ENCODE peak calls at places on chromosomes 5 and 9, in five cellular contexts. One of them, this sample, is unnamed.

GRCh38 chr9:92970467-92970923 is 23.2 kb downstream of the FGD3 start:
- DNase-seq in activated CD8-positive, alpha-beta memory T cell treated with anti-CD3 and anti-CD28 coated beads, Interleukin-2, amount 50 U/mL, for 48 hours: peak; percentile 48
- DNase-seq in omental fat pad: no peak
- DNase-seq in NCI-H2171: no peak
- DNase-seq in progenitor cell of endocrine pancreas: no peak
- DNase-seq in this sample: peak; percentile 13

GRCh38 chr9:370081-370480 is 155.4 kb downstream of the DOCK8 start:
- DNase-seq in activated CD8-positive, alpha-beta memory T cell treated with anti-CD3 and anti-CD28 coated beads, Interleukin-2, amount 50 U/mL, for 48 hours: no peak
- DNase-seq in omental fat pad: no peak
- DNase-seq in NCI-H2171: no peak
- DNase-seq in progenitor cell of endocrine pancreas: no peak
- DNase-seq in this sample: no peak

GRCh38 chr9:116998305-116998704 is 311.2 kb downstream of the TRIM32 start:
- DNase-seq in activated CD8-positive, alpha-beta memory T cell treated with anti-CD3 and anti-CD28 coated beads, Interleukin-2, amount 50 U/mL, for 48 hours: no peak
- DNase-seq in omental fat pad: no peak
- DNase-seq in NCI-H2171: no peak
- DNase-seq in progenitor cell of endocrine pancreas: peak; percentile 23
- DNase-seq in this sample: no peak

GRCh38 chr9:135156525-135157510 is 69.3 kb downstream of the OLFM1 start:
- DNase-seq in activated CD8-positive, alpha-beta memory T cell treated with anti-CD3 and anti-CD28 coated beads, Interleukin-2, amount 50 U/mL, for 48 hours: peak; percentile 72
- DNase-seq in omental fat pad: no peak
- DNase-seq in NCI-H2171: no peak
- DNase-seq in progenitor cell of endocrine pancreas: peak; percentile 85
- DNase-seq in this sample: peak; percentile 50

GRCh38 chr5:173704615-173705511 is 88.4 kb upstream of the BOD1 start:
- DNase-seq in activated CD8-positive, alpha-beta memory T cell treated with anti-CD3 and anti-CD28 coated beads, Interleukin-2, amount 50 U/mL, for 48 hours: no peak
- DNase-seq in omental fat pad: no peak
- DNase-seq in NCI-H2171: no peak
- DNase-seq in progenitor cell of endocrine pancreas: no peak
- DNase-seq in this sample: no peak

GRCh38 chr5:132444841-132445639 is 45.5 kb downstream of the IRF1 start:
- DNase-seq in activated CD8-positive, alpha-beta memory T cell treated with anti-CD3 and anti-CD28 coated beads, Interleukin-2, amount 50 U/mL, for 48 hours: peak; percentile 26
- DNase-seq in omental fat pad: no peak
- DNase-seq in NCI-H2171: no peak
- DNase-seq in progenitor cell of endocrine pancreas: no peak
- DNase-seq in this sample: no peak

GRCh38 chr9:127878001-127878651 is 651 bp upstream of the AK1 start:
- DNase-seq in activated CD8-positive, alpha-beta memory T cell treated with anti-CD3 and anti-CD28 coated beads, Interleukin-2, amount 50 U/mL, for 48 hours: no peak
- DNase-seq in omental fat pad: no peak
- DNase-seq in NCI-H2171: no peak
- DNase-seq in progenitor cell of endocrine pancreas: no peak
- DNase-seq in this sample: no peak

GRCh38 chr9:3467593-3468219 is 58.1 kb downstream of the RFX3 start:
- DNase-seq in activated CD8-positive, alpha-beta memory T cell treated with anti-CD3 and anti-CD28 coated beads, Interleukin-2, amount 50 U/mL, for 48 hours: peak; percentile 54
- DNase-seq in omental fat pad: no peak
- DNase-seq in NCI-H2171: peak; percentile 34
- DNase-seq in progenitor cell of endocrine pancreas: no peak
- DNase-seq in this sample: peak; percentile 62

GRCh38 chr5:78809444-78809843 is 160.9 kb upstream of the LHFPL2 start:
- DNase-seq in activated CD8-positive, alpha-beta memory T cell treated with anti-CD3 and anti-CD28 coated beads, Interleukin-2, amount 50 U/mL, for 48 hours: no peak
- DNase-seq in omental fat pad: no peak
- DNase-seq in NCI-H2171: no peak
- DNase-seq in progenitor cell of endocrine pancreas: no peak
- DNase-seq in this sample: no peak

GRCh38 chr9:85925493-85925892 is 15.5 kb upstream of the NAA35 start:
- DNase-seq in activated CD8-positive, alpha-beta memory T cell treated with anti-CD3 and anti-CD28 coated beads, Interleukin-2, amount 50 U/mL, for 48 hours: no peak
- DNase-seq in omental fat pad: no peak
- DNase-seq in NCI-H2171: no peak
- DNase-seq in progenitor cell of endocrine pancreas: no peak
- DNase-seq in this sample: no peak

GRCh38 chr5:157506066-157506590 is 46.1 kb downstream of the NIPAL4 start:
- DNase-seq in activated CD8-positive, alpha-beta memory T cell treated with anti-CD3 and anti-CD28 coated beads, Interleukin-2, amount 50 U/mL, for 48 hours: no peak
- DNase-seq in omental fat pad: no peak
- DNase-seq in NCI-H2171: no peak
- DNase-seq in progenitor cell of endocrine pancreas: no peak
- DNase-seq in this sample: no peak

GRCh38 chr9:116550728-116551436 is 136.2 kb upstream of the TRIM32 start:
- DNase-seq in activated CD8-positive, alpha-beta memory T cell treated with anti-CD3 and anti-CD28 coated beads, Interleukin-2, amount 50 U/mL, for 48 hours: no peak
- DNase-seq in omental fat pad: no peak
- DNase-seq in NCI-H2171: no peak
- DNase-seq in progenitor cell of endocrine pancreas: no peak
- DNase-seq in this sample: no peak

GRCh38 chr5:91329273-91329672 is 53.8 kb downstream of the ARRDC3 start:
- DNase-seq in activated CD8-positive, alpha-beta memory T cell treated with anti-CD3 and anti-CD28 coated beads, Interleukin-2, amount 50 U/mL, for 48 hours: no peak
- DNase-seq in omental fat pad: no peak
- DNase-seq in NCI-H2171: no peak
- DNase-seq in progenitor cell of endocrine pancreas: no peak
- DNase-seq in this sample: no peak

GRCh38 chr5:128896675-128897074 is 68.6 kb upstream of the SLC27A6 start:
- DNase-seq in activated CD8-positive, alpha-beta memory T cell treated with anti-CD3 and anti-CD28 coated beads, Interleukin-2, amount 50 U/mL, for 48 hours: no peak
- DNase-seq in omental fat pad: no peak
- DNase-seq in NCI-H2171: no peak
- DNase-seq in progenitor cell of endocrine pancreas: no peak
- DNase-seq in this sample: no peak

GRCh38 chr5:96297290-96297689 is 135.8 kb downstream of the PCSK1 start:
- DNase-seq in activated CD8-positive, alpha-beta memory T cell treated with anti-CD3 and anti-CD28 coated beads, Interleukin-2, amount 50 U/mL, for 48 hours: no peak
- DNase-seq in omental fat pad: no peak
- DNase-seq in NCI-H2171: no peak
- DNase-seq in progenitor cell of endocrine pancreas: no peak
- DNase-seq in this sample: no peak

GRCh38 chr5:171709930-171710329 is 75.7 kb upstream of the SMIM23 start:
- DNase-seq in activated CD8-positive, alpha-beta memory T cell treated with anti-CD3 and anti-CD28 coated beads, Interleukin-2, amount 50 U/mL, for 48 hours: no peak
- DNase-seq in omental fat pad: no peak
- DNase-seq in NCI-H2171: no peak
- DNase-seq in progenitor cell of endocrine pancreas: peak; percentile 5
- DNase-seq in this sample: peak; percentile 7

GRCh38 chr5:61371474-61371873 is 39.4 kb downstream of the ZSWIM6 start:
- DNase-seq in activated CD8-positive, alpha-beta memory T cell treated with anti-CD3 and anti-CD28 coated beads, Interleukin-2, amount 50 U/mL, for 48 hours: no peak
- DNase-seq in omental fat pad: no peak
- DNase-seq in NCI-H2171: peak; percentile 34
- DNase-seq in progenitor cell of endocrine pancreas: no peak
- DNase-seq in this sample: no peak

GRCh38 chr5:126755593-126755992 is 21.3 kb upstream of the LMNB1 start:
- DNase-seq in activated CD8-positive, alpha-beta memory T cell treated with anti-CD3 and anti-CD28 coated beads, Interleukin-2, amount 50 U/mL, for 48 hours: peak; percentile 44
- DNase-seq in omental fat pad: no peak
- DNase-seq in NCI-H2171: no peak
- DNase-seq in progenitor cell of endocrine pancreas: no peak
- DNase-seq in this sample: no peak

GRCh38 chr5:31640024-31640423 is 1.1 kb downstream of the PDZD2 start:
- DNase-seq in activated CD8-positive, alpha-beta memory T cell treated with anti-CD3 and anti-CD28 coated beads, Interleukin-2, amount 50 U/mL, for 48 hours: no peak
- DNase-seq in omental fat pad: no peak
- DNase-seq in NCI-H2171: no peak
- DNase-seq in progenitor cell of endocrine pancreas: no peak
- DNase-seq in this sample: no peak

GRCh38 chr5:120600639-120601038 is 136.5 kb downstream of the PRR16 start:
- DNase-seq in activated CD8-positive, alpha-beta memory T cell treated with anti-CD3 and anti-CD28 coated beads, Interleukin-2, amount 50 U/mL, for 48 hours: no peak
- DNase-seq in omental fat pad: no peak
- DNase-seq in NCI-H2171: no peak
- DNase-seq in progenitor cell of endocrine pancreas: no peak
- DNase-seq in this sample: no peak

GRCh38 chr9:37408933-37409710 is 13.4 kb upstream of the GRHPR start:
- DNase-seq in activated CD8-positive, alpha-beta memory T cell treated with anti-CD3 and anti-CD28 coated beads, Interleukin-2, amount 50 U/mL, for 48 hours: peak; percentile 82
- DNase-seq in omental fat pad: no peak
- DNase-seq in NCI-H2171: no peak
- DNase-seq in progenitor cell of endocrine pancreas: no peak
- DNase-seq in this sample: no peak

GRCh38 chr9:78856144-78856543 is 559.2 kb downstream of the PSAT1 start:
- DNase-seq in activated CD8-positive, alpha-beta memory T cell treated with anti-CD3 and anti-CD28 coated beads, Interleukin-2, amount 50 U/mL, for 48 hours: no peak
- DNase-seq in omental fat pad: no peak
- DNase-seq in NCI-H2171: no peak
- DNase-seq in progenitor cell of endocrine pancreas: no peak
- DNase-seq in this sample: no peak

GRCh38 chr9:106648799-106649198 is 214.2 kb upstream of the ZNF462 start:
- DNase-seq in activated CD8-positive, alpha-beta memory T cell treated with anti-CD3 and anti-CD28 coated beads, Interleukin-2, amount 50 U/mL, for 48 hours: no peak
- DNase-seq in omental fat pad: no peak
- DNase-seq in NCI-H2171: no peak
- DNase-seq in progenitor cell of endocrine pancreas: no peak
- DNase-seq in this sample: no peak

GRCh38 chr5:74034738-74035137 is 408.7 kb downstream of the ARHGEF28 start:
- DNase-seq in activated CD8-positive, alpha-beta memory T cell treated with anti-CD3 and anti-CD28 coated beads, Interleukin-2, amount 50 U/mL, for 48 hours: no peak
- DNase-seq in omental fat pad: no peak
- DNase-seq in NCI-H2171: no peak
- DNase-seq in progenitor cell of endocrine pancreas: no peak
- DNase-seq in this sample: no peak

GRCh38 chr9:84111726-84112125 is 131.1 kb downstream of the RMI1 start:
- DNase-seq in activated CD8-positive, alpha-beta memory T cell treated with anti-CD3 and anti-CD28 coated beads, Interleukin-2, amount 50 U/mL, for 48 hours: no peak
- DNase-seq in omental fat pad: no peak
- DNase-seq in NCI-H2171: no peak
- DNase-seq in progenitor cell of endocrine pancreas: no peak
- DNase-seq in this sample: no peak

GRCh38 chr9:86974421-86974820 is 27.1 kb upstream of the GAS1 start:
- DNase-seq in activated CD8-positive, alpha-beta memory T cell treated with anti-CD3 and anti-CD28 coated beads, Interleukin-2, amount 50 U/mL, for 48 hours: no peak
- DNase-seq in omental fat pad: no peak
- DNase-seq in NCI-H2171: no peak
- DNase-seq in progenitor cell of endocrine pancreas: no peak
- DNase-seq in this sample: no peak

GRCh38 chr5:89695371-89695770 is 714.2 kb downstream of the CETN3 start:
- DNase-seq in activated CD8-positive, alpha-beta memory T cell treated with anti-CD3 and anti-CD28 coated beads, Interleukin-2, amount 50 U/mL, for 48 hours: no peak
- DNase-seq in omental fat pad: no peak
- DNase-seq in NCI-H2171: no peak
- DNase-seq in progenitor cell of endocrine pancreas: no peak
- DNase-seq in this sample: no peak

GRCh38 chr9:36985061-36985768 is 48.9 kb downstream of the PAX5 start:
- DNase-seq in activated CD8-positive, alpha-beta memory T cell treated with anti-CD3 and anti-CD28 coated beads, Interleukin-2, amount 50 U/mL, for 48 hours: no peak
- DNase-seq in omental fat pad: no peak
- DNase-seq in NCI-H2171: no peak
- DNase-seq in progenitor cell of endocrine pancreas: no peak
- DNase-seq in this sample: no peak

GRCh38 chr9:78879324-78880100 is 582.6 kb downstream of the PSAT1 start:
- DNase-seq in activated CD8-positive, alpha-beta memory T cell treated with anti-CD3 and anti-CD28 coated beads, Interleukin-2, amount 50 U/mL, for 48 hours: no peak
- DNase-seq in omental fat pad: no peak
- DNase-seq in NCI-H2171: no peak
- DNase-seq in progenitor cell of endocrine pancreas: no peak
- DNase-seq in this sample: no peak

GRCh38 chr9:114606597-114607207 is 4.4 kb upstream of the TMEM268 start:
- DNase-seq in activated CD8-positive, alpha-beta memory T cell treated with anti-CD3 and anti-CD28 coated beads, Interleukin-2, amount 50 U/mL, for 48 hours: no peak
- DNase-seq in omental fat pad: no peak
- DNase-seq in NCI-H2171: no peak
- DNase-seq in progenitor cell of endocrine pancreas: no peak
- DNase-seq in this sample: no peak

GRCh38 chr5:178122346-178122745 is 8.5 kb upstream of the RMND5B start:
- DNase-seq in activated CD8-positive, alpha-beta memory T cell treated with anti-CD3 and anti-CD28 coated beads, Interleukin-2, amount 50 U/mL, for 48 hours: no peak
- DNase-seq in omental fat pad: no peak
- DNase-seq in NCI-H2171: no peak
- DNase-seq in progenitor cell of endocrine pancreas: no peak
- DNase-seq in this sample: no peak

GRCh38 chr5:108148715-108149139 is 233.2 kb downstream of the FBXL17 start:
- DNase-seq in activated CD8-positive, alpha-beta memory T cell treated with anti-CD3 and anti-CD28 coated beads, Interleukin-2, amount 50 U/mL, for 48 hours: no peak
- DNase-seq in omental fat pad: no peak
- DNase-seq in NCI-H2171: no peak
- DNase-seq in progenitor cell of endocrine pancreas: no peak
- DNase-seq in this sample: no peak

GRCh38 chr9:133882849-133883248 is 109.3 kb downstream of the VAV2 start:
- DNase-seq in activated CD8-positive, alpha-beta memory T cell treated with anti-CD3 and anti-CD28 coated beads, Interleukin-2, amount 50 U/mL, for 48 hours: no peak
- DNase-seq in omental fat pad: no peak
- DNase-seq in NCI-H2171: peak; percentile 59
- DNase-seq in progenitor cell of endocrine pancreas: no peak
- DNase-seq in this sample: no peak

GRCh38 chr5:74622122-74622521 is 18.4 kb downstream of the ENC1 start:
- DNase-seq in activated CD8-positive, alpha-beta memory T cell treated with anti-CD3 and anti-CD28 coated beads, Interleukin-2, amount 50 U/mL, for 48 hours: no peak
- DNase-seq in omental fat pad: no peak
- DNase-seq in NCI-H2171: no peak
- DNase-seq in progenitor cell of endocrine pancreas: no peak
- DNase-seq in this sample: no peak

This sample was measured in ureter.